ENCODE peak calls at places on chromosomes 4 and X, in five cellular contexts. One of them, this sample, is unnamed. For H3K36me3, the result is how much of the 10 kb centered on the place peaks cover.

GRCh38 chr4:78776729-78777555 is 792 bp downstream of the BMP2K start:
- DNase-seq in adipocyte: peak
- DNase-seq in GM23338: peak
- DNase-seq in bronchial epithelial cell: peak
- DNase-seq in HepG2: peak
- DNase-seq in this sample: peak

GRCh38 chrX:6449946-6450345 is 85.0 kb downstream of the VCX3A start:
- DNase-seq in adipocyte: no peak
- DNase-seq in bronchial epithelial cell: no peak
- DNase-seq in GM23338: no peak
- DNase-seq in HepG2: no peak
- DNase-seq in this sample: no peak

GRCh38 chrX:1249101-1249887 is 19.3 kb upstream of the CSF2RA start:
- DNase-seq in GM23338: peak
- DNase-seq in adipocyte: peak
- DNase-seq in HepG2: peak
- DNase-seq in bronchial epithelial cell: peak
- DNase-seq in this sample: no peak

GRCh38 chrX:100928660-100929613 is at the start of gene XKRX:
- DNase-seq in bronchial epithelial cell: peak
- DNase-seq in HepG2: no peak
- DNase-seq in adipocyte: peak
- DNase-seq in GM23338: peak
- DNase-seq in this sample: peak

GRCh38 chrX:5791721-5792120 is 436.9 kb downstream of the NLGN4X start:
- DNase-seq in adipocyte: no peak
- DNase-seq in bronchial epithelial cell: no peak
- DNase-seq in GM23338: no peak
- DNase-seq in HepG2: no peak
- DNase-seq in this sample: no peak

GRCh38 chrX:143536176-143536575 is 18.9 kb upstream of the SPANXN3 start:
- DNase-seq in bronchial epithelial cell: no peak
- DNase-seq in HepG2: no peak
- DNase-seq in GM23338: no peak
- DNase-seq in adipocyte: no peak
- DNase-seq in this sample: peak

GRCh38 chr4:111945014-111945413 is 200.2 kb upstream of the FAM241A start:
- DNase-seq in GM23338: peak
- DNase-seq in HepG2: no peak
- DNase-seq in adipocyte: peak
- DNase-seq in bronchial epithelial cell: peak
- DNase-seq in this sample: no peak

GRCh38 chr4:125123710-125124109 is 191.0 kb upstream of the FAT4 start:
- DNase-seq in adipocyte: peak
- DNase-seq in GM23338: no peak
- DNase-seq in bronchial epithelial cell: no peak
- DNase-seq in HepG2: no peak
- DNase-seq in this sample: no peak

GRCh38 chr4:149523039-149523438 is 292.6 kb downstream of the IQCM start:
- DNase-seq in GM23338: no peak
- DNase-seq in HepG2: no peak
- DNase-seq in bronchial epithelial cell: no peak
- DNase-seq in adipocyte: no peak
- DNase-seq in this sample: no peak

GRCh38 chrX:118346258-118347094 is 570 bp downstream of the WDR44 start:
- DNase-seq in HepG2: peak
- DNase-seq in bronchial epithelial cell: no peak
- DNase-seq in GM23338: peak
- DNase-seq in adipocyte: peak
- DNase-seq in this sample: peak

GRCh38 chrX:39690541-39691415 is 407.0 kb downstream of the BCOR start:
- DNase-seq in bronchial epithelial cell: no peak
- DNase-seq in adipocyte: no peak
- DNase-seq in HepG2: no peak
- DNase-seq in GM23338: no peak
- DNase-seq in this sample: no peak

GRCh38 chr4:150280081-150280950 is 202.1 kb downstream of the DCLK2 start:
- DNase-seq in adipocyte: peak
- DNase-seq in bronchial epithelial cell: peak
- DNase-seq in HepG2: no peak
- DNase-seq in GM23338: no peak
- DNase-seq in this sample: no peak

GRCh38 chrX:18099745-18100144 is 120.9 kb downstream of the BEND2 start:
- DNase-seq in bronchial epithelial cell: peak
- DNase-seq in adipocyte: no peak
- DNase-seq in HepG2: no peak
- DNase-seq in GM23338: no peak
- DNase-seq in this sample: no peak

GRCh38 chrX:18394477-18394876 is 30.9 kb upstream of the CDKL5 start:
- DNase-seq in adipocyte: no peak
- DNase-seq in bronchial epithelial cell: no peak
- DNase-seq in HepG2: no peak
- DNase-seq in GM23338: no peak
- DNase-seq in this sample: no peak

GRCh38 chr4:121370729-121371325 is 10.0 kb downstream of the QRFPR start:
- DNase-seq in bronchial epithelial cell: peak
- DNase-seq in HepG2: peak
- DNase-seq in adipocyte: peak
- DNase-seq in GM23338: peak
- DNase-seq in this sample: peak

GRCh38 chr4:1044469-1045192 is 33.2 kb downstream of the FGFRL1 start:
- DNase-seq in adipocyte: no peak
- DNase-seq in GM23338: no peak
- DNase-seq in HepG2: no peak
- DNase-seq in bronchial epithelial cell: no peak
- DNase-seq in this sample: no peak

GRCh38 chrX:69032601-69033000 is 132.7 kb downstream of the PJA1 start:
- DNase-seq in bronchial epithelial cell: peak
- DNase-seq in adipocyte: no peak
- DNase-seq in GM23338: no peak
- DNase-seq in HepG2: no peak
- DNase-seq in this sample: peak

GRCh38 chr4:37095925-37096324 is 148.6 kb upstream of the NWD2 start:
- DNase-seq in bronchial epithelial cell: no peak
- DNase-seq in HepG2: no peak
- DNase-seq in adipocyte: no peak
- DNase-seq in GM23338: no peak
- DNase-seq in this sample: peak

GRCh38 chr4:84596826-84597225 is 13.9 kb downstream of the CDS1 start:
- DNase-seq in HepG2: no peak
- DNase-seq in GM23338: peak
- DNase-seq in adipocyte: no peak
- DNase-seq in bronchial epithelial cell: peak
- DNase-seq in this sample: peak

GRCh38 chrX:39850630-39851152 is 247.1 kb downstream of the BCOR start:
- DNase-seq in HepG2: no peak
- DNase-seq in GM23338: no peak
- DNase-seq in bronchial epithelial cell: no peak
- DNase-seq in adipocyte: peak
- DNase-seq in this sample: no peak

GRCh38 chr4:71026086-71026485 is 32.6 kb downstream of the DCK start:
- DNase-seq in bronchial epithelial cell: peak
- DNase-seq in adipocyte: peak
- DNase-seq in HepG2: peak
- DNase-seq in GM23338: no peak
- DNase-seq in this sample: peak

GRCh38 chr4:141346144-141346543 is 125.4 kb downstream of the ZNF330 start:
- DNase-seq in bronchial epithelial cell: peak
- DNase-seq in adipocyte: peak
- DNase-seq in HepG2: peak
- DNase-seq in GM23338: peak
- DNase-seq in this sample: peak

GRCh38 chrX:104750146-104750699 is 184.2 kb downstream of the IL1RAPL2 start:
- DNase-seq in bronchial epithelial cell: no peak
- DNase-seq in adipocyte: no peak
- DNase-seq in GM23338: no peak
- DNase-seq in HepG2: no peak
- DNase-seq in this sample: no peak

GRCh38 chr4:142284402-142285221 is 561.5 kb downstream of the INPP4B start:
- DNase-seq in bronchial epithelial cell: no peak
- DNase-seq in HepG2: no peak
- DNase-seq in GM23338: no peak
- DNase-seq in adipocyte: no peak
- DNase-seq in this sample: no peak

GRCh38 chr4:18917689-18918088 is 896.1 kb upstream of the LCORL start:
- DNase-seq in HepG2: no peak
- DNase-seq in adipocyte: peak
- DNase-seq in bronchial epithelial cell: peak
- DNase-seq in GM23338: no peak
- DNase-seq in this sample: no peak

GRCh38 chr4:81404294-81404693 is 67.4 kb downstream of the RASGEF1B start:
- DNase-seq in HepG2: no peak
- DNase-seq in GM23338: peak
- DNase-seq in bronchial epithelial cell: no peak
- DNase-seq in adipocyte: no peak
- DNase-seq in this sample: peak

GRCh38 chr4:38204317-38205060 is 244.3 kb downstream of the PTTG2 start:
- DNase-seq in bronchial epithelial cell: no peak
- DNase-seq in GM23338: no peak
- DNase-seq in adipocyte: no peak
- DNase-seq in HepG2: no peak
- DNase-seq in this sample: no peak

DNA sequence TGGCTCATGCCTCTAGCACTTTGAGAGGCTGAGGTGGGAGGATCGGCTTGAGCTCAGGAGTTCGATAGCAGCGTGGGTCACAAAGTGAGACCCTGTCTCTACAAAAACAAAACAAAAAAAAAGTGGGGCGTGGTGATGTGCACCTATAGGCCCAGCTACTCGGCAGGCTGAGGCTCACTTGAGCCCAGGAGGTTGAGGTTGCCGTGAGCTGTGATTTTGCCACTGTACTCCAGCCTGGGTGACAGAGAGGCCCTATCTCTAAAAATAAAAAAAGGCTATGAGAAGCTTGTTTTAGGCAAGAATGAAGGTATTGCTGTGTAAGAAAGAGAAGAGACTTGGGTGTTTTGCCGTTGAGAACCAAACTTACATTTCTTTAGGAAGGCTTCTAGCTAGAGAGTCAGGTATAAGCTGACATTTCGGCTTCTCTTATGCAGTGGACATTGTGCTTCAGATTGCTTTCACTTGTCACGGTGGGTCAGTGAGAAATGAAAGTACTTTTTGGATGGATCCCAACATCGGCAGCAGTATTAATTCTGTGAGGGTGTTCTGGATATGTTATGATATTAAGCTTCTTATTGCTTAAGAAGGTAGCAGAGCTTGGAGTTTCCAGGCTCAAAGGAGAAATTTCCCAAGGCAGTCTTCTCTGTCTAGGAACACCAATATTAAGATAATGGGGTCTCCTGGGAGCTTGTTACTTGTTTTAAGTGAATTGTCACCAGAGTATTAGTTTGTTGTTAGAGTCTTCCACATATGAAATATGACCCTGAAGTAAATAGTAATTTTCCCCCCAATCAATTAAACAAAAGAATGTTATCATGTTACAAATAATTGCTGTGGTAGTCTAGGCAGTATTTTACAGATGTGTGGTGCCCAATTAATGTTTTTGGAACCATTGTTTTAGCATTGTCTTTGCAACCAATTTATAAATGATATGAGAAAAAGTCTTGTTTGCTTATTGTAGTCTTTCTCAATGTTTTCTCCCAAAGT is 17.6 kb downstream of the TMEM131L start:
- DNase-seq in adipocyte: no peak
- DNase-seq in bronchial epithelial cell: no peak
- DNase-seq in HepG2: no peak
- DNase-seq in GM23338: no peak
- DNase-seq in this sample: peak
- H3K36me3 ChIP-seq in adipocyte: under half
- H3K36me3 ChIP-seq in bronchial epithelial cell: under half
- H3K36me3 ChIP-seq in HepG2: under half
- H3K36me3 ChIP-seq in GM23338: under half
- H3K36me3 ChIP-seq in this sample: under half

DNA sequence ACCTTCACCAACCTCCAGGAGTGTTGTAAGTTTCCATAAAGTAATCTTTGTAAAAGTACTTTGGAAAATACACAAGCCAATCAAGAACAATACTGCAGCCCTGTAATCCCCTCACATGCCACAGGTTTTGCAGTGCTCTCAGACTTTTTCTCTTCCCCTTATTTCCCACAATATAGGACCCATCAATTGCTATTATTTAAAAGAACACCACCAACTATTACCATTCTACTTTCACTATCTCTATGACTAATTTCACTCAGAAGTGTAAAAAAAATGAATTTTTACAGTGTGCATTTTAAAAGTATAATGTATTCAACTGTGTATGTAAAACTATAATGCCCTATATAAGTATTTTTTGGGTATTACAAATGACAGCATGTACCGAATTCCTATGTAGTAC is 1.7 kb downstream of the ATP8A1 start:
- DNase-seq in adipocyte: no peak
- DNase-seq in HepG2: no peak
- DNase-seq in bronchial epithelial cell: peak
- DNase-seq in GM23338: no peak
- DNase-seq in this sample: no peak
- H3K4me3 ChIP-seq in adipocyte: peak
- H3K4me3 ChIP-seq in HepG2: peak
- H3K4me3 ChIP-seq in bronchial epithelial cell: no peak
- H3K4me3 ChIP-seq in GM23338: peak
- H3K4me3 ChIP-seq in this sample: peak

GRCh38 chr4:133003169-133003568 is 145.9 kb upstream of the PCDH10 start:
- DNase-seq in adipocyte: no peak
- DNase-seq in bronchial epithelial cell: no peak
- DNase-seq in GM23338: no peak
- DNase-seq in HepG2: peak
- DNase-seq in this sample: no peak
- H3K36me3 ChIP-seq in adipocyte: under half
- H3K36me3 ChIP-seq in bronchial epithelial cell: under half
- H3K36me3 ChIP-seq in GM23338: under half
- H3K36me3 ChIP-seq in HepG2: under half
- H3K36me3 ChIP-seq in this sample: under half

DNA sequence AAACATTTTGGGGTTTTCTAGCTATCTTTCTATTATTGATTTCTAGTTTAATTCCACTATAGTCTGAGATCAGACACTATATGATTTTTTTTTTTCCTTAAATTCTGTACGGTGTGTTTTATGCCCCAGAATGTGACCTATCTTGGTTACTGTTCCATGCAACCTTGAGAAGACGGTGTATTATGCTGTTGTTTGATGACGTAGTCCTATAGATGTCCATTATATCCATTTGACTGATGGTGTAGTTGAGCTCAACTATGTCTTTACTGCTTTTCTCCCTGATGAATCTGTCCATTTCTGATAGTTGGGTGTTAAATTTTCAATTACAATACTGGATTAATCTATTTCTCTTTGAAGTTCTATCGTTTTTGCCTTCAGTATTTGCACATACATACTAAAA is 212.5 kb downstream of the NDST4 start:
- DNase-seq in HepG2: no peak
- DNase-seq in adipocyte: no peak
- DNase-seq in GM23338: no peak
- DNase-seq in bronchial epithelial cell: no peak
- DNase-seq in this sample: no peak
- H3K4me3 ChIP-seq in HepG2: no peak
- H3K4me3 ChIP-seq in adipocyte: no peak
- H3K4me3 ChIP-seq in GM23338: no peak
- H3K4me3 ChIP-seq in bronchial epithelial cell: no peak
- H3K4me3 ChIP-seq in this sample: no peak

This sample was measured in small intestine.